ENCODE peak calls at places on chromosomes 11 and 22, in eight cellular contexts. G is HS-27A; M is stimulated activated CD4-positive, alpha-beta T cell treated with anti-CD3 and anti-CD28 coated beads, Interleukin-2, amount 100 ng/mL, for 48 hours; E is NCI-H1105 treated with DMSO at 0.1 percent for 48 hours; L is Daoy; N is Kasumi-1; F is fibroblast of mammary gland; A is non-pigmented ciliary epithelial cell. D is an unnamed sample.

GRCh38 chr11:131228378-131228777 is 142.0 kb upstream of the NTM start:
- DNase-seq in N (no peak), G (no peak), M (no peak), L (no peak), F (no peak), A (no peak), E (no peak), D (no peak)

GRCh38 chr11:104198576-104198975 is 34.6 kb upstream of the PDGFD start:
- DNase-seq in N (no peak), F (peak; percentile 49), G (no peak), M (no peak), A (no peak), L (no peak), E (no peak), D (no peak)

GRCh38 chr11:45388472-45388871 is 102.3 kb upstream of the SYT13 start:
- DNase-seq in E (no peak), G (no peak), A (no peak), N (no peak), L (no peak), M (no peak), F (no peak), D (no peak)

GRCh38 chr22:23913306-23913660 is 19.1 kb downstream of the MIF start:
- DNase-seq in M (no peak), F (no peak), L (no peak), E (no peak), A (no peak), G (no peak), N (no peak), D (no peak)

GRCh38 chr11:1150769-1151365 is 6.9 kb upstream of the MUC5AC start:
- DNase-seq in M (no peak), G (no peak), A (no peak), F (peak; percentile 55), N (peak; percentile 56), E (no peak), L (peak; percentile 61), D (peak; percentile 41)

GRCh38 chr11:69359735-69360470 is 65.9 kb downstream of the MYEOV start:
- DNase-seq in A (no peak), N (no peak), L (no peak), M (no peak), E (no peak), F (peak; percentile 87), G (no peak), D (peak; percentile 16)

GRCh38 chr11:127345819-127346459 is 345.4 kb upstream of the KIRREL3 start:
- DNase-seq in E (peak; percentile 56), G (peak; percentile 0), N (peak; percentile 35), M (peak; percentile 6), F (peak; percentile 19), A (no peak), L (peak; percentile 39), D (no peak)

GRCh38 chr11:62399868-62400245 is 19.0 kb upstream of the SCGB1A1 start:
- DNase-seq in M (no peak), E (no peak), N (no peak), G (no peak), F (no peak), A (no peak), L (no peak), D (no peak)

GRCh38 chr11:47259178-47259977 is 1.6 kb downstream of the NR1H3 start:
- DNase-seq in N (peak; percentile 77), M (peak; percentile 41), A (no peak), L (peak; percentile 45), G (no peak), F (peak; percentile 53), E (no peak), D (peak; percentile 76)

GRCh38 chr11:128582496-128583366 is 4.6 kb downstream of the ETS1 start:
- DNase-seq in E (no peak), N (no peak), G (peak; percentile 8), L (peak; percentile 90), M (no peak), F (peak; percentile 94), A (peak; percentile 94), D (no peak)

GRCh38 chr11:12818333-12819015 is 144.3 kb downstream of the TEAD1 start:
- DNase-seq in F (peak; percentile 90), A (no peak), G (peak; percentile 52), M (no peak), N (no peak), L (peak; percentile 65), E (no peak), D (no peak)

GRCh38 chr11:132205496-132205895 is 835.1 kb downstream of the NTM start:
- DNase-seq in G (no peak), L (no peak), A (no peak), N (no peak), F (no peak), M (no peak), E (no peak), D (no peak)

GRCh38 chr11:119774180-119774763 is 45.3 kb upstream of the NECTIN1 start:
- DNase-seq in M (peak; percentile 15), E (no peak), F (peak; percentile 39), L (no peak), N (peak; percentile 24), A (no peak), G (no peak), D (no peak)